ENCODE peak calls at places on chromosomes 1 and 21, in six cellular contexts. V is GM12892, J is H1, H is HepG2, F is GM12891, G is SK-N-SH. U is an unnamed sample.

GRCh38 chr1:29379438-29380073 is 143.2 kb downstream of the PTPRU start:
- DNase-seq in J (peak), V (no peak), G (peak), F (no peak), H (peak), U (peak)

GRCh38 chr1:51969038-51969705 is 21.3 kb downstream of the RAB3B start:
- DNase-seq in H (peak), G (no peak), J (no peak), V (no peak), F (no peak), U (no peak)

GRCh38 chr1:200136384-200136783 is 108.9 kb downstream of the NR5A2 start:
- DNase-seq in F (no peak), J (no peak), V (no peak), G (no peak), H (no peak), U (no peak)

GRCh38 chr21:28655471-28655870 is 337.2 kb downstream of the LTN1 start:
- DNase-seq in F (no peak), H (no peak), V (no peak), J (no peak), G (no peak), U (no peak)

GRCh38 chr1:184724843-184725242 is 29.8 kb downstream of the EDEM3 start:
- DNase-seq in J (no peak), H (no peak), G (no peak), V (no peak), F (no peak), U (no peak)

GRCh38 chr1:163069142-163069541 is at the start of gene RGS4:
- DNase-seq in V (no peak), F (no peak), J (peak), G (peak), H (peak), U (no peak)

GRCh38 chr1:10232213-10232612 is 21.8 kb downstream of the KIF1B start:
- DNase-seq in J (no peak), G (no peak), H (no peak), V (no peak), F (no peak), U (no peak)

GRCh38 chr1:147051136-147051535 is 113.0 kb downstream of the NBPF12 start:
- DNase-seq in J (no peak), G (no peak), H (no peak), F (no peak), V (no peak), U (no peak)

GRCh38 chr1:183461350-183461749 is 10.9 kb upstream of the SMG7 start:
- DNase-seq in J (no peak), G (no peak), F (no peak), H (no peak), V (no peak), U (no peak)

GRCh38 chr1:96845464-96845863 is 123.9 kb downstream of the PTBP2 start:
- DNase-seq in F (peak), G (no peak), V (peak), J (peak), H (peak), U (peak)

GRCh38 chr1:7922301-7922700 is 18.3 kb downstream of the TNFRSF9 start:
- DNase-seq in F (no peak), J (no peak), G (no peak), H (no peak), V (no peak), U (no peak)

GRCh38 chr21:31772674-31773555 is 41.0 kb upstream of the SCAF4 start:
- DNase-seq in V (no peak), F (peak), J (no peak), G (no peak), H (no peak), U (no peak)

GRCh38 chr1:170598618-170599017 is 65.3 kb upstream of the PRRX1 start:
- DNase-seq in J (no peak), H (no peak), F (no peak), V (no peak), G (no peak), U (no peak)

GRCh38 chr1:5910666-5911065 is 81.6 kb downstream of the NPHP4 start:
- DNase-seq in F (no peak), J (no peak), H (no peak), G (no peak), V (no peak), U (no peak)

GRCh38 chr1:225454067-225454618 is 26.3 kb upstream of the LBR start:
- DNase-seq in G (no peak), J (no peak), H (peak), F (no peak), V (no peak), U (no peak)

GRCh38 chr1:196608401-196609113 is at the start of gene KCNT2:
- DNase-seq in V (no peak), H (no peak), J (peak), F (no peak), G (peak), U (peak)

GRCh38 chr1:237205400-237206064 is 163.5 kb downstream of the RYR2 start:
- DNase-seq in V (no peak), F (no peak), G (no peak), J (no peak), H (no peak), U (no peak)

GRCh38 chr1:199218065-199218464 is 579.2 kb downstream of the PTPRC start:
- DNase-seq in J (no peak), G (no peak), H (no peak), F (no peak), V (no peak), U (no peak)

GRCh38 chr21:38311765-38312164 is 55.0 kb downstream of the KCNJ15 start:
- DNase-seq in V (no peak), F (no peak), H (no peak), J (no peak), G (no peak), U (no peak)

GRCh38 chr1:68229927-68230812 is 2.2 kb downstream of the WLS start:
- DNase-seq in V (no peak), F (no peak), J (no peak), G (no peak), H (no peak), U (no peak)

GRCh38 chr1:230067441-230067870 is 418 bp downstream of the GALNT2 start:
- DNase-seq in H (peak), J (no peak), V (peak), G (peak), F (peak), U (peak)

GRCh38 chr1:86754265-86754974 is 50.0 kb downstream of the SH3GLB1 start:
- DNase-seq in H (no peak), F (no peak), G (no peak), J (no peak), V (no peak), U (no peak)

GRCh38 chr1:246383791-246384190 is 123.3 kb downstream of the SMYD3 start:
- DNase-seq in H (no peak), V (no peak), G (no peak), F (no peak), J (no peak), U (no peak)

GRCh38 chr1:118984086-118984989 is 3.8 kb downstream of the TBX15 start:
- DNase-seq in V (no peak), G (peak), F (no peak), H (no peak), J (peak), U (no peak)

GRCh38 chr1:116763116-116763786 is 9.0 kb downstream of the CD2 start:
- DNase-seq in H (no peak), F (no peak), J (no peak), G (no peak), V (no peak), U (peak)

GRCh38 chr1:61184035-61184713 is 101.8 kb downstream of the NFIA start:
- DNase-seq in G (peak), F (no peak), H (peak), J (no peak), V (no peak), U (peak)

GRCh38 chr1:91604632-91605031 is 104.0 kb downstream of the CDC7 start:
- DNase-seq in F (no peak), H (no peak), J (no peak), G (no peak), V (no peak), U (no peak)

GRCh38 chr1:184822267-184822666 is 67.6 kb upstream of the EDEM3 start:
- DNase-seq in V (no peak), F (no peak), G (no peak), J (no peak), H (no peak), U (no peak)

GRCh38 chr1:179953974-179954493 is 576 bp upstream of the CEP350 start:
- DNase-seq in V (no peak), J (no peak), F (no peak), G (peak), H (peak), U (no peak)

GRCh38 chr1:211101481-211101880 is 32.5 kb downstream of the KCNH1 start:
- DNase-seq in G (no peak), J (no peak), F (no peak), V (no peak), H (no peak), U (no peak)

GRCh38 chr1:211095381-211095780 is 38.6 kb downstream of the KCNH1 start:
- DNase-seq in G (no peak), V (no peak), J (no peak), F (no peak), H (no peak), U (no peak)

GRCh38 chr1:211099393-211099792 is 34.6 kb downstream of the KCNH1 start:
- DNase-seq in G (no peak), F (no peak), H (no peak), V (no peak), J (no peak), U (no peak)
- TF ChIP-seq TAF1 in G (no peak), F (no peak), H (no peak), V (no peak), J (no peak), U (no peak)

GRCh38 chr1:201582261-201582951 is 43.5 kb downstream of the NAV1 start:
- DNase-seq in G (peak), V (no peak), H (no peak), F (no peak), J (no peak), U (peak)
- TF ChIP-seq TAF1 in G (no peak), V (no peak), H (no peak), F (no peak), J (no peak), U (no peak)

DNA sequence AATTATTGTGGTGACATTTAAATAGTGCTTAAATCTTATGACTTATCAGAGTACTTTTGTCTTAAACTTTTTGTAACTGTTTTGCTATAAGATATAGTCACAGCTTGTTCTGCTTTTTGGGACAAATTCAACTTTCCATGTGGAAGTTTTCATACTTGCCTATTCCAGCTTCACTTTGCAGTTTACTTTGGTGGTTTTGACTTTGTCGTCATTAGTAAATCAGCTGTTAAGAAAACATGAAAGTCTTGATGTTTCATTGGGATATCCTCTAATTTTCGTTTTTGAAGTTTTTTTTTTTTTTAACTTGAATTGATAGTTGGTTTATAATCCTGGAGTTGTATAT is 31.3 kb downstream of the SDCCAG8 start:
- DNase-seq in J (no peak), F (no peak), V (no peak), G (no peak), H (no peak), U (no peak)
- TF ChIP-seq TAF1 in J (no peak), F (no peak), V (no peak), G (no peak), H (no peak), U (no peak)

GRCh38 chr1:98205291-98206017 is 284.6 kb upstream of the DPYD start:
- DNase-seq in J (peak), V (no peak), F (no peak), H (no peak), G (no peak), U (no peak)

GRCh38 chr1:98210563-98210962 is 289.7 kb upstream of the DPYD start:
- DNase-seq in F (no peak), H (no peak), J (no peak), G (no peak), V (no peak), U (no peak)

GRCh38 chr1:98210064-98210463 is 289.2 kb upstream of the DPYD start:
- DNase-seq in H (peak), F (no peak), G (no peak), J (no peak), V (no peak), U (no peak)

GRCh38 chr1:98211271-98211840 is 290.5 kb upstream of the DPYD start:
- DNase-seq in G (no peak), F (no peak), H (no peak), V (no peak), J (no peak), U (no peak)
- TF ChIP-seq TAF1 in G (no peak), F (no peak), H (no peak), V (no peak), J (no peak), U (no peak)

GRCh38 chr1:192732787-192733186 is 76.1 kb upstream of the RGS2 start:
- DNase-seq in J (no peak), H (peak), F (no peak), V (no peak), G (peak), U (no peak)
- TF ChIP-seq TAF1 in J (no peak), H (no peak), F (no peak), V (no peak), G (no peak), U (no peak)

GRCh38 chr1:214423045-214423444 is 128.4 kb downstream of the PTPN14 start:
- DNase-seq in G (no peak), V (no peak), H (no peak), J (no peak), F (no peak), U (no peak)
- TF ChIP-seq TAF1 in G (no peak), V (no peak), H (no peak), J (no peak), F (no peak), U (no peak)

GRCh38 chr1:203278885-203279406 is 26.4 kb upstream of the BTG2 start:
- DNase-seq in F (no peak), J (no peak), H (no peak), G (no peak), V (no peak), U (no peak)

GRCh38 chr1:203275656-203276272 is 29.6 kb upstream of the BTG2 start:
- DNase-seq in G (no peak), F (no peak), V (no peak), J (no peak), H (no peak), U (no peak)

GRCh38 chr1:203276408-203276807 is 28.9 kb upstream of the BTG2 start:
- DNase-seq in G (no peak), H (no peak), J (no peak), V (no peak), F (no peak), U (no peak)

GRCh38 chr1:203278087-203278884 is 27.0 kb upstream of the BTG2 start:
- DNase-seq in G (peak), V (no peak), H (no peak), J (no peak), F (no peak), U (peak)

DNA sequence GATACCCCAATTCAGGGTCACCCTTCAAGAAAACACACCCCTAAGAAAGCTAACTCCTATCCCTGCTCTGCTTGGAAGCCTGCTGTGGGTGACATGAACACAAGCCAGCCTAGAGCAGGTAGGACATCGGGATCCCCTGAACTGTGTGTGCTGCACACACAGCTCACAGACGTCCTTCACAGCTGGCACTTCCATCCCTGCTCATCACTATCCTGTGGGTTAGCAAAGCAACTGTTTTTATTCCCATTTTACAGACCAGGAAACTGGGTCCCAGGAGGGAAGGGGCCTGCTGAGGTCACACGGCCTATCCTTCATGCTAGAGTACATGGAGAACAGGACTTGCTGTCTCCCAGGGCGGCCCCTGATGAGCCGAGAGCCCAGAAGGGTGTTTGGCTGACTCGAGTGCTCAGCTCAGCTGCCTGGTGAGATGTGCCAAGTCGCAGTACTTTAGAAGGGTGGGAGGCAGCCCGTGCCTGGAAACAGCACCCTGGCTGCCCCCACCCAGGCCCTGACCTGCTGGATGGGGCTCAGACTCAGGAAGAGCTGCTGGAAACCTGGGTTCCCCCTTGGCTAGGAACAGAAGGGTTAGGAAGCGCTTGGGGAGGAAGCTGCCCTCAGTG is 28.3 kb upstream of the BTG2 start:
- DNase-seq in J (no peak), H (no peak), V (no peak), F (no peak), G (no peak), U (no peak)
- TF ChIP-seq TAF1 in J (no peak), H (no peak), V (no peak), F (no peak), G (no peak), U (no peak)

DNA sequence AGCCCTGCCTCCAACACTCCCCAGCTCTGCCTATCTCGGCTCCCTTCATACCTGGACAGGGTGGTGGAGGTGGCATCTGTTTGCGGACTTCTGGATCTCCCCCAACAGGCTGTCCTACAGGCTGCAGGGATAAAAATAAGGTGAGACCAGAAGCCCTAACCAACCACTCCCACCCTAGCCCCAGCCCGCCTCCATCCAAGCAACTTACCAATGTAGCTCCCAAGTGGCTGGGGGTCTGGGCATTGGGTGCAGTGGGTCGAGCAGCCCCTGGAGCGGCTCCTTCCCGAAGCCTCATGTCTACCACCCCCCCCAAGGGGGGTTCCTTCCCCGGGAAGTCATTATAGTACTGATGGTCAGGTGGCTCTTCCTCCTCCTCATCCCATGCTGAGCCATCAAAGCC is 4.4 kb downstream of the SHC1 start:
- DNase-seq in G (no peak), H (no peak), V (no peak), J (no peak), F (no peak), U (no peak)
- TF ChIP-seq TAF1 in G (no peak), H (no peak), V (no peak), J (no peak), F (no peak), U (no peak)

GRCh38 chr1:36287595-36287994 is 18.6 kb upstream of the SH3D21 start:
- DNase-seq in G (no peak), J (no peak), V (no peak), H (no peak), F (no peak), U (no peak)

GRCh38 chr1:36286802-36287201 is 19.4 kb upstream of the SH3D21 start:
- DNase-seq in H (no peak), J (no peak), F (no peak), G (no peak), V (no peak), U (no peak)

GRCh38 chr1:36284517-36284916 is 21.7 kb upstream of the SH3D21 start:
- DNase-seq in V (no peak), J (no peak), G (peak), H (no peak), F (no peak), U (no peak)

GRCh38 chr1:36284061-36284460 is 22.1 kb upstream of the SH3D21 start:
- DNase-seq in G (no peak), H (no peak), J (no peak), F (no peak), V (no peak), U (no peak)

DNA sequence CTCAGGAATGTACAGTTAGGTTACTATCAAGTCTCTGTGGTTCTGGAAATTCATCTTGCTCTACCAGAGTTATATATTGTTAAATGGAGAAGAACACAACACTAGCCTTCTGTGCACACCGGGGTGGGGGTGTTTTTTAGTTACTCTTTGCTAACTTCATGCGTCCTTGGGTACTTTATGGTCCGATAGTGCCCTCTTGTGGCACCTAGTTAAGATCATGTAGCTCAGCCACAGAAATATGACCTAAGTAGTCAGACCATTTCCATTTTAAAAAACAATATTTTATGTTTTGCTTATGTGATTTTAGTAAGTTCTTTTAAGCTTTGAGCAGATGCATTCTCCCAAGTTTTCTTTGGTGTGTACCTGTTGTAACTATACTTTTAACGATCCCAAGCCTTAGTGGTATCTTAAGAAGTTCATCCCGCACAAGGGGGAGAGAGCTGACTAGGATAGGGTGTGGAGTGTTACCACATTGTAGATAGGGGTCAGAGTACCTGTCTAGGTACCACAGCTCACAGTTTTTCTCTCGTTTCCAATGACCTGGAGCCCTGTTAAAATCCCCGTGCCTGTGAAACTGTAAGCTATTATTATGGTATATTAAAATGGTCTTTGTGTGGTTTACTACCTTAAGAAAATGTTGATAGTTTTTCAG is 20.6 kb upstream of the SH3D21 start:
- DNase-seq in V (peak), G (peak), J (no peak), H (peak), F (peak), U (peak)
- TF ChIP-seq TAF1 in V (no peak), G (no peak), J (no peak), H (no peak), F (no peak), U (no peak)

GRCh38 chr1:202807367-202807925 is 775 bp downstream of the KDM5B start:
- DNase-seq in V (peak), G (peak), H (no peak), F (peak), J (no peak), U (peak)
- TF ChIP-seq TAF1 in V (no peak), G (peak), H (no peak), F (peak), J (peak), U (peak)